ENCODE peak calls at places on chromosomes 5 and 9, in seven cellular contexts. D, F, Z, Q, X, A and J are unnamed samples.

GRCh38 chr9:12272471-12273072 is 420.6 kb upstream of the TYRP1 start:
- DNase-seq in Z (no peak), F (no peak), X (no peak), A (no peak), D (no peak), Q (no peak), J (no peak)

GRCh38 chr9:4292781-4293180 is 7.1 kb downstream of the GLIS3 start:
- DNase-seq in D (peak; percentile 17), X (no peak), Q (no peak), F (no peak), Z (no peak), A (no peak), J (no peak)

GRCh38 chr5:142726188-142726731 is 40.4 kb upstream of the FGF1 start:
- DNase-seq in D (peak; percentile 91), Z (no peak), X (no peak), F (no peak), A (no peak), Q (peak; percentile 54), J (peak; percentile 40)

GRCh38 chr9:13026956-13027355 is 252.1 kb downstream of the LURAP1L start:
- DNase-seq in D (no peak), Z (no peak), Q (no peak), F (no peak), X (no peak), A (no peak), J (no peak)

GRCh38 chr5:107538331-107539162 is 132.2 kb downstream of the EFNA5 start:
- DNase-seq in A (no peak), D (peak; percentile 20), Z (no peak), X (no peak), F (no peak), Q (no peak), J (no peak)

GRCh38 chr5:125409496-125410351 is 663.3 kb upstream of the ZNF608 start:
- DNase-seq in Z (no peak), D (peak; percentile 7), X (no peak), F (no peak), Q (peak; percentile 78), A (no peak), J (no peak)

GRCh38 chr5:171310816-171311697 is 2.0 kb downstream of the TLX3 start:
- DNase-seq in D (peak; percentile 39), A (no peak), F (no peak), Z (no peak), Q (peak; percentile 17), X (peak; percentile 65), J (no peak)

GRCh38 chr5:68682400-68683152 is 411.2 kb upstream of the SLC30A5 start:
- DNase-seq in F (no peak), Z (no peak), Q (no peak), X (no peak), A (no peak), D (no peak), J (no peak)

GRCh38 chr9:114339130-114339908 is 9.7 kb downstream of the ORM2 start:
- DNase-seq in X (peak; percentile 85), A (peak; percentile 86), Z (peak; percentile 35), Q (peak; percentile 29), D (peak; percentile 47), F (no peak), J (peak; percentile 46)

GRCh38 chr5:117953272-117953671 is 1035.1 kb downstream of the DTWD2 start:
- DNase-seq in D (no peak), Z (no peak), F (no peak), X (no peak), Q (no peak), A (no peak), J (no peak)

GRCh38 chr5:175542232-175542965 is 64.0 kb downstream of the SFXN1 start:
- DNase-seq in X (no peak), Q (no peak), Z (no peak), D (no peak), F (no peak), A (no peak), J (no peak)

GRCh38 chr5:107736608-107737007 is 65.9 kb upstream of the EFNA5 start:
- DNase-seq in X (no peak), A (no peak), Z (no peak), D (peak; percentile 87), F (no peak), Q (no peak), J (no peak)

GRCh38 chr5:110356687-110357086 is 369.8 kb downstream of the TMEM232 start:
- DNase-seq in F (no peak), A (no peak), Q (no peak), Z (no peak), X (no peak), D (no peak), J (no peak)

GRCh38 chr5:56668996-56669395 is 146.4 kb upstream of the MAP3K1 start:
- DNase-seq in A (no peak), Q (no peak), F (no peak), D (no peak), X (no peak), Z (peak; percentile 58), J (no peak)

GRCh38 chr9:94918038-94918753 is 191.7 kb downstream of the AOPEP start:
- DNase-seq in D (no peak), Z (peak; percentile 30), X (no peak), A (no peak), Q (no peak), F (no peak), J (peak; percentile 27)

GRCh38 chr5:142783601-142784291 is 13.6 kb downstream of the ARHGAP26 start:
- DNase-seq in X (no peak), D (no peak), A (no peak), F (no peak), Z (no peak), Q (no peak), J (peak; percentile 52)

GRCh38 chr9:81182421-81182820 is 506.9 kb downstream of the TLE1 start:
- DNase-seq in F (no peak), D (peak; percentile 77), Z (no peak), Q (no peak), A (no peak), X (no peak), J (no peak)

GRCh38 chr9:115837618-115838017 is 316.0 kb upstream of the PAPPA start:
- DNase-seq in D (no peak), A (no peak), Q (no peak), X (no peak), Z (no peak), F (no peak), J (no peak)
- H3K9ac ChIP-seq in D (no peak overlapping the region), A (no peak overlapping the region), Q (no peak overlapping the region), X (no peak overlapping the region), Z (no peak overlapping the region), F (no peak overlapping the region), J (no peak overlapping the region)

GRCh38 chr5:87241555-87241954 is 26.1 kb upstream of the RASA1 start:
- DNase-seq in A (no peak), Q (no peak), X (no peak), D (no peak), Z (no peak), F (no peak), J (no peak)

GRCh38 chr5:87245451-87245850 is 22.2 kb upstream of the RASA1 start:
- DNase-seq in Q (peak; percentile 60), Z (no peak), A (no peak), F (no peak), X (no peak), D (no peak), J (no peak)

GRCh38 chr5:87243161-87243877 is 24.4 kb upstream of the RASA1 start:
- DNase-seq in D (peak; percentile 88), Z (peak; percentile 6), A (no peak), Q (peak; percentile 34), F (no peak), X (no peak), J (no peak)

GRCh38 chr5:87246046-87246445 is 21.6 kb upstream of the RASA1 start:
- DNase-seq in F (no peak), X (no peak), Z (no peak), D (peak; percentile 30), Q (peak; percentile 49), A (no peak), J (no peak)

DNA sequence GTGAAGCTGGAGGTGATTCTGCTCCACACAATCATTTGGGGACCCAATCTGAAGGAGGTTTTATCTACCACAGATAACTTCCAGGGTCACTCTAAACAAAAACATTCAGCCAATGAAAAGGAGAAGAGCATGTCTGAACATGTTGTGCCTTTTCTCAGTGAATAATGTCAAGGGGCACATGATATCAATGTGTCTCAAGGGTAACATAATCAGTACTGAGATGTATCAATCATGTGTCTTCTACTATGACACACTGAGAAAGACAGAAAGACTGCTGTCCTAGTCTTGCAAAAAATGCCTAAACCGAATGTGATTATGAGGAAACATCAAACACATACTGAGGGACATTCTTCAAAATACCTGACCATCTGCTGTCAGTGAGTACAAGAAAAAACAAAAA is 25.4 kb upstream of the RASA1 start:
- DNase-seq in Q (no peak), D (no peak), Z (no peak), A (no peak), X (no peak), F (no peak), J (no peak)
- H2AFZ ChIP-seq in Q (peak overlapping the region; percentile 27), D (no peak overlapping the region), Z (peak overlapping the region; percentile 63), A (no peak overlapping the region), X (peak overlapping the region; percentile 63), F (peak overlapping the region; percentile 7), J (peak overlapping the region; percentile 28)

DNA sequence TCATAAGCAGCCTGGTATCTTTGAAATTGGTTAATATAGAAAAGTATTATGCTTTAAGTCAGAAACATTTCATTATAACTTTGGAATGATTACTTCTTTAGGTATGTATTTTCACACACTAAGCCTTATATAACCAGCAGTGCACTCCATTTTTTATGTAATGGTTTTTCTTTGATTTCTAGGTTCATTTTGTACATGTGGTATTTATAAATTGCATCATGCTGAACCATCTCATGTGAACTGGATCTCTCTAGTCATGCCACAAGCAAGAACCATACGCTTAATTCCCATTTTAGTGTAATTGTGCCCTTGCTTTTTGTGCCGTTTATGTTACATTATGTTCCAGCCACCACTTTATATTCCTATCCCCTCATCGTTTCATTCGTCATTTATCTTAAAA is 38.6 kb upstream of the SRP19 start:
- DNase-seq in Q (no peak), Z (no peak), A (no peak), D (peak; percentile 18), X (no peak), F (no peak), J (no peak)
- TF ChIP-seq POLR2A in Q (no peak), Z (no peak), A (no peak), D (no peak), X (no peak), F (no peak), J (no peak)

GRCh38 chr5:159040181-159040580 is 59.5 kb downstream of the EBF1 start:
- DNase-seq in X (no peak), Q (no peak), F (no peak), Z (no peak), A (no peak), D (no peak), J (peak; percentile 56)

GRCh38 chr5:159038907-159039306 is 60.8 kb downstream of the EBF1 start:
- DNase-seq in Z (no peak), X (no peak), Q (no peak), F (no peak), D (peak; percentile 90), A (no peak), J (no peak)

GRCh38 chr5:159045165-159045811 is 54.4 kb downstream of the EBF1 start:
- DNase-seq in F (no peak), X (no peak), Z (no peak), Q (no peak), A (no peak), D (no peak), J (no peak)

GRCh38 chr5:159043551-159043950 is 56.2 kb downstream of the EBF1 start:
- DNase-seq in F (no peak), X (no peak), Z (no peak), Q (no peak), A (no peak), D (no peak), J (no peak)

DNA sequence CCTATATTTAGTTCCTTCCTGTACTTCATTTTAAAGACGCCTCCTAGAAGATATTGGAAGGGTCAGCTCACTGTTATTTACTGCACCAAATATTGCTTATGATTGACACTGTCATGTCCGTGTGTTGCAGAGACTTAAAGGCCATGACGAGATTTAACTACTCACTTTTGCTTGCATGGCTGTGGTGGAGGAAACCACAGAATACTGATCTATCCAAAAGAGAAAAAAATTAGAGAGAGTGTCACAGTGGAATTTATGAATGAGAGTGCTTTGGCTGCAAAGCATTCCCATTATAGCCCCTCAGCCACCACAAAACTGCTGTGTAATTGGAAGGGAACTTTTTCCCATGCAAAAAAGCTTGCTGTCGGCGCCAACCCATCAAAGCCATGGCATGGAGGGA is 58.0 kb downstream of the EBF1 start:
- DNase-seq in F (no peak), A (no peak), Q (no peak), D (no peak), X (no peak), Z (no peak), J (no peak)
- H3K9ac ChIP-seq in F (no peak overlapping the region), A (no peak overlapping the region), Q (no peak overlapping the region), D (no peak overlapping the region), X (no peak overlapping the region), Z (no peak overlapping the region), J (no peak overlapping the region)